ENCODE peak calls at places on chromosome 3, in eight cellular contexts. O is tibial nerve; P is psoas muscle; V is fibroblast of lung; E is mammary epithelial cell; X is CD4-positive, alpha-beta memory T cell; M is kidney epithelial cell; Y is activated CD8-positive, alpha-beta memory T cell treated with anti-CD3 and anti-CD28 coated beads for 48 hours. K is an unnamed sample.
A peak's percentile ranks its signal among the peaks of the same experiment; 100 is the strongest.

GRCh38 chr3:134330895-134331810 is 43.1 kb downstream of the AMOTL2 start:
- DNase-seq in O (no peak), P (peak; percentile 69), V (peak; percentile 47), E (peak; percentile 54), X (no peak), M (no peak), Y (no peak), K (no peak)

GRCh38 chr3:149356630-149357029 is 20.8 kb downstream of the TM4SF1 start:
- DNase-seq in O (no peak), P (no peak), V (peak; percentile 26), E (no peak), X (no peak), M (no peak), Y (no peak), K (no peak)

GRCh38 chr3:148146947-148147346 is 550.8 kb upstream of the AGTR1 start:
- DNase-seq in O (no peak), P (no peak), V (peak; percentile 87), E (peak; percentile 24), X (no peak), M (peak; percentile 9), Y (no peak), K (no peak)

GRCh38 chr3:38318766-38319671 is 27.6 kb upstream of the XYLB start:
- DNase-seq in O (no peak), P (no peak), V (no peak), E (no peak), X (no peak), M (no peak), Y (no peak), K (no peak)

GRCh38 chr3:77159182-77159581 is 119.3 kb downstream of the ROBO2 start:
- DNase-seq in O (no peak), P (no peak), V (no peak), E (no peak), X (no peak), M (no peak), Y (no peak), K (no peak)

GRCh38 chr3:133627789-133628188 is 34.0 kb downstream of the TOPBP1 start:
- DNase-seq in O (no peak), P (no peak), V (no peak), E (no peak), X (no peak), M (no peak), Y (no peak), K (no peak)

GRCh38 chr3:170470063-170471006 is 51.7 kb downstream of the CLDN11 start:
- DNase-seq in O (no peak), P (no peak), V (peak; percentile 80), E (no peak), X (no peak), M (no peak), Y (no peak), K (no peak)

GRCh38 chr3:157151627-157152026 is 8.3 kb downstream of the CCNL1 start:
- DNase-seq in O (no peak), P (no peak), V (no peak), E (no peak), X (no peak), M (no peak), Y (no peak), K (no peak)

GRCh38 chr3:180282386-180282785 is 245.6 kb upstream of the PEX5L start:
- DNase-seq in O (no peak), P (no peak), V (no peak), E (peak; percentile 37), X (no peak), M (no peak), Y (no peak), K (no peak)

GRCh38 chr3:151319613-151320012 is 3.0 kb upstream of the GPR87 start:
- DNase-seq in O (no peak), P (no peak), V (peak; percentile 74), E (no peak), X (no peak), M (no peak), Y (no peak), K (no peak)

GRCh38 chr3:8964436-8965370 is 1.4 kb upstream of the RAD18 start:
- DNase-seq in O (no peak), P (no peak), V (peak; percentile 53), E (peak; percentile 86), X (no peak), M (peak; percentile 55), Y (no peak), K (no peak)

GRCh38 chr3:170414202-170414663 is 4.4 kb upstream of the CLDN11 start:
- DNase-seq in O (peak; percentile 28), P (no peak), V (peak; percentile 92), E (peak; percentile 68), X (peak; percentile 46), M (no peak), Y (no peak), K (peak; percentile 40)

GRCh38 chr3:180011927-180012326 is 24.8 kb downstream of the PEX5L start:
- DNase-seq in O (no peak), P (no peak), V (no peak), E (no peak), X (no peak), M (no peak), Y (no peak), K (no peak)

GRCh38 chr3:69288161-69288895 is 97.6 kb downstream of the FRMD4B start:
- DNase-seq in O (no peak), P (no peak), V (no peak), E (peak; percentile 58), X (no peak), M (no peak), Y (peak; percentile 37), K (no peak)

GRCh38 chr3:114294940-114295480 is 1.2 kb downstream of the TIGIT start:
- DNase-seq in O (no peak), P (no peak), V (no peak), E (no peak), X (no peak), M (no peak), Y (no peak), K (no peak)

GRCh38 chr3:195587824-195588223 is 4.1 kb upstream of the APOD start:
- DNase-seq in O (no peak), P (no peak), V (no peak), E (no peak), X (no peak), M (no peak), Y (no peak), K (no peak)

GRCh38 chr3:99250272-99250671 is 348.8 kb upstream of the DCBLD2 start:
- DNase-seq in O (no peak), P (no peak), V (peak; percentile 54), E (peak; percentile 78), X (no peak), M (peak; percentile 67), Y (no peak), K (no peak)

GRCh38 chr3:195820901-195821300 is 9.2 kb upstream of the MUC4 start:
- DNase-seq in O (no peak), P (no peak), V (no peak), E (no peak), X (no peak), M (no peak), Y (no peak), K (no peak)

GRCh38 chr3:150132101-150132749 is 161.5 kb upstream of the PFN2 start:
- DNase-seq in O (no peak), P (no peak), V (no peak), E (no peak), X (no peak), M (no peak), Y (no peak), K (no peak)

GRCh38 chr3:30400924-30401323 is 205.5 kb upstream of the TGFBR2 start:
- DNase-seq in O (no peak), P (no peak), V (no peak), E (no peak), X (no peak), M (no peak), Y (no peak), K (no peak)

GRCh38 chr3:6264906-6265305 is 596.0 kb upstream of the GRM7 start:
- DNase-seq in O (no peak), P (no peak), V (no peak), E (no peak), X (no peak), M (no peak), Y (no peak), K (no peak)

GRCh38 chr3:48535578-48535977 is 21.0 kb downstream of the PFKFB4 start:
- DNase-seq in O (no peak), P (no peak), V (no peak), E (peak; percentile 72), X (no peak), M (no peak), Y (no peak), K (no peak)

GRCh38 chr3:14601692-14602005 is 49.9 kb upstream of the CCDC174 start:
- DNase-seq in O (no peak), P (no peak), V (no peak), E (no peak), X (no peak), M (no peak), Y (no peak), K (no peak)

GRCh38 chr3:59970384-59970783 is 920.6 kb upstream of the CFAP20DC start:
- DNase-seq in O (no peak), P (no peak), V (no peak), E (no peak), X (no peak), M (no peak), Y (no peak), K (no peak)

GRCh38 chr3:14616606-14617507 is 34.7 kb upstream of the CCDC174 start:
- DNase-seq in O (no peak), P (no peak), V (no peak), E (no peak), X (no peak), M (no peak), Y (no peak), K (no peak)

GRCh38 chr3:170033489-170033888 is 4.3 kb upstream of the GPR160 start:
- DNase-seq in O (no peak), P (no peak), V (no peak), E (no peak), X (peak; percentile 78), M (no peak), Y (no peak), K (peak; percentile 85)

GRCh38 chr3:83523470-83524073 is 1435.2 kb upstream of the CADM2 start:
- DNase-seq in O (peak; percentile 32), P (no peak), V (peak; percentile 46), E (peak; percentile 44), X (no peak), M (peak; percentile 23), Y (no peak), K (peak; percentile 30)

GRCh38 chr3:13277860-13278531 is 142.1 kb downstream of the NUP210 start:
- DNase-seq in O (no peak), P (peak; percentile 50), V (no peak), E (peak; percentile 5), X (no peak), M (no peak), Y (no peak), K (peak; percentile 24)

GRCh38 chr3:71129611-71130515 is 453.7 kb downstream of the FOXP1 start:
- DNase-seq in O (no peak), P (no peak), V (peak; percentile 80), E (peak; percentile 24), X (peak; percentile 63), M (no peak), Y (no peak), K (no peak)

GRCh38 chr3:119731545-119732343 is 28.9 kb downstream of the CFAP91 start:
- DNase-seq in O (no peak), P (no peak), V (peak; percentile 1), E (peak; percentile 25), X (no peak), M (no peak), Y (no peak), K (no peak)

GRCh38 chr3:53255360-53255774 is 455 bp downstream of the TKT start:
- DNase-seq in O (no peak), P (no peak), V (no peak), E (peak; percentile 26), X (peak; percentile 38), M (no peak), Y (no peak), K (no peak)

GRCh38 chr3:157263027-157263426 is 103.1 kb upstream of the CCNL1 start:
- DNase-seq in O (no peak), P (no peak), V (no peak), E (no peak), X (no peak), M (no peak), Y (no peak), K (no peak)

GRCh38 chr3:95120921-95121320 is 1058.1 kb downstream of the NSUN3 start:
- DNase-seq in O (no peak), P (no peak), V (no peak), E (no peak), X (no peak), M (no peak), Y (no peak), K (no peak)

GRCh38 chr3:134864644-134865043 is 69.6 kb downstream of the EPHB1 start:
- DNase-seq in O (no peak), P (peak; percentile 64), V (no peak), E (no peak), X (no peak), M (no peak), Y (no peak), K (no peak)

K was measured in GDM1.